ENCODE peak calls at places on chromosome 11, in six cellular contexts. P is dermis microvascular lymphatic vessel endothelial cell, L is glutamatergic neuron, U is EL, F is NCI-H748 treated with DMSO at 0.1 percent for 48 hours, X is amniotic stem cell. Q is an unnamed sample.
A peak's percentile ranks its signal among the peaks of the same experiment; 100 is the strongest.

GRCh38 chr11:85827768-85828639 is 17.1 kb upstream of the SYTL2 start:
- DNase-seq in P (peak; percentile 13), L (no peak), U (peak; percentile 92), F (no peak), X (peak; percentile 62), Q (peak; percentile 53)

GRCh38 chr11:105489431-105489830 is 120.4 kb upstream of the GRIA4 start:
- DNase-seq in P (no peak), L (peak; percentile 59), U (peak; percentile 2), F (no peak), X (no peak), Q (no peak)

GRCh38 chr11:63592975-63593395 is 21.2 kb downstream of the PLAAT3 start:
- DNase-seq in P (no peak), L (peak; percentile 40), U (peak; percentile 41), F (no peak), X (no peak), Q (no peak)

GRCh38 chr11:112157274-112157766 is 6.6 kb downstream of the IL18 start:
- DNase-seq in P (peak; percentile 81), L (no peak), U (peak; percentile 98), F (no peak), X (peak; percentile 96), Q (peak; percentile 63)

GRCh38 chr11:70580036-70580805 is 181.9 kb downstream of the CTTN start:
- DNase-seq in P (no peak), L (no peak), U (no peak), F (no peak), X (no peak), Q (no peak)

GRCh38 chr11:78733031-78733430 is 158.4 kb upstream of the NARS2 start:
- DNase-seq in P (no peak), L (no peak), U (no peak), F (no peak), X (no peak), Q (no peak)

GRCh38 chr11:68750197-68750987 is 928 bp downstream of the TESMIN start:
- DNase-seq in P (peak; percentile 6), L (peak; percentile 48), U (no peak), F (no peak), X (no peak), Q (no peak)

GRCh38 chr11:4480577-4481539 is 1.6 kb upstream of the OR52K1 start:
- DNase-seq in P (peak; percentile 74), L (no peak), U (peak; percentile 45), F (no peak), X (no peak), Q (no peak)

GRCh38 chr11:107916671-107917241 is 11.5 kb upstream of the RAB39A start:
- DNase-seq in P (peak; percentile 46), L (peak; percentile 69), U (peak; percentile 19), F (peak; percentile 12), X (no peak), Q (no peak)

Q was measured in brain pericyte.